ENCODE peak calls at places on chromosome 1, in seven cellular contexts. E is adrenal gland, V is AG04450, B is cardiac fibroblast, M is body of pancreas, O is IMR-90, N is upper lobe of left lung. U is an unnamed sample.
A peak's percentile ranks its signal among the peaks of the same experiment; 100 is the strongest.

GRCh38 chr1:24426738-24427468 is 11.3 kb downstream of the NIPAL3 start:
- DNase-seq in E (no peak), V (no peak), B (no peak), M (no peak), O (no peak), N (no peak), U (no peak)

GRCh38 chr1:226638608-226639007 is 90.0 kb downstream of the STUM start:
- DNase-seq in E (no peak), V (no peak), B (no peak), M (no peak), O (no peak), N (peak; percentile 67), U (no peak)

GRCh38 chr1:18409609-18410237 is 71.0 kb upstream of the KLHDC7A start:
- DNase-seq in E (no peak), V (no peak), B (no peak), M (no peak), O (no peak), N (no peak), U (no peak)

GRCh38 chr1:8116892-8117262 is 90.8 kb upstream of the ERRFI1 start:
- DNase-seq in E (no peak), V (peak; percentile 84), B (peak; percentile 91), M (no peak), O (peak; percentile 93), N (no peak), U (no peak)

GRCh38 chr1:45820797-45821196 is 17.4 kb downstream of the MAST2 start:
- DNase-seq in E (no peak), V (no peak), B (peak; percentile 52), M (no peak), O (no peak), N (no peak), U (no peak)

GRCh38 chr1:8661185-8662110 is 156.0 kb downstream of the RERE start:
- DNase-seq in E (peak; percentile 71), V (peak; percentile 52), B (peak; percentile 97), M (peak; percentile 59), O (peak; percentile 91), N (no peak), U (peak; percentile 86)

GRCh38 chr1:41465741-41466140 is 18.7 kb downstream of the EDN2 start:
- DNase-seq in E (no peak), V (no peak), B (no peak), M (no peak), O (no peak), N (no peak), U (no peak)

GRCh38 chr1:151798571-151798970 is 6.6 kb downstream of the LINGO4 start:
- DNase-seq in E (no peak), V (no peak), B (no peak), M (no peak), O (no peak), N (no peak), U (no peak)

GRCh38 chr1:64584479-64584878 is 114.5 kb downstream of the CACHD1 start:
- DNase-seq in E (no peak), V (no peak), B (peak; percentile 16), M (no peak), O (no peak), N (no peak), U (no peak)

GRCh38 chr1:75035536-75035935 is 98.7 kb upstream of the LHX8 start:
- DNase-seq in E (no peak), V (no peak), B (no peak), M (no peak), O (no peak), N (no peak), U (no peak)

GRCh38 chr1:185244015-185244747 is 72.9 kb downstream of the IVNS1ABP start:
- DNase-seq in E (peak; percentile 40), V (peak; percentile 48), B (peak; percentile 86), M (no peak), O (peak; percentile 94), N (no peak), U (no peak)

GRCh38 chr1:94240822-94241221 is 3.4 kb upstream of the ARHGAP29 start:
- DNase-seq in E (no peak), V (no peak), B (no peak), M (no peak), O (peak; percentile 27), N (no peak), U (no peak)

GRCh38 chr1:159922499-159923202 is 2.7 kb downstream of the TAGLN2 start:
- DNase-seq in E (peak; percentile 46), V (no peak), B (peak; percentile 60), M (peak; percentile 50), O (peak; percentile 41), N (peak; percentile 87), U (no peak)

GRCh38 chr1:953524-954320 is 5.3 kb downstream of the NOC2L start:
- DNase-seq in E (no peak), V (no peak), B (no peak), M (no peak), O (no peak), N (peak; percentile 75), U (no peak)

GRCh38 chr1:29607236-29607635 is 370.9 kb downstream of the PTPRU start:
- DNase-seq in E (no peak), V (no peak), B (no peak), M (no peak), O (no peak), N (no peak), U (no peak)

DNA sequence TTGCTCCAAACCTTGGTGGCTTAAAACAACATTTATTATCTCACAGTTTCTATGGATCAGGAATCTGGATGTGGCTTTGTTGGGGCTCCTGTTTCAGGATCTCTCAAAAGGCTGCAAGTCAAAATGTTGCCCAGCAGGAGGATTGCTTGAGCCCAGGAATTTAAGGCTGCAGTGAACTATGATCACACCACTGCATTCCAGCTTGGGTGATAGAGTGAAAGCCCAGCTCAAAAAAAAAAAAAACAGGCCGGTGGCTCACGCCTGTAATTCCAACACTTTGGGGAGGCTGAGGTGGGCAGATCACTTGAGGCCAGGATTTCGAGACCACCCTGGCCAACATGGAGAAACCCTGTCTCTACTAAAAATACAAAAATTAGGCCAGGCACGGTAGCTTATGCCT is 30.0 kb downstream of the BCAS2 start:
- DNase-seq in E (no peak), V (no peak), B (no peak), M (no peak), O (no peak), N (no peak), U (no peak)
- TF ChIP-seq CTCF in E (no peak), V (no peak), B (no peak), M (no peak), O (no peak), N (no peak), U (no peak)

GRCh38 chr1:157994081-157994581 is 686 bp downstream of the KIRREL1 start:
- DNase-seq in E (peak; percentile 30), V (no peak), B (no peak), M (no peak), O (no peak), N (no peak), U (no peak)

GRCh38 chr1:157992813-157993178 is 649 bp upstream of the KIRREL1 start:
- DNase-seq in E (no peak), V (no peak), B (peak; percentile 57), M (no peak), O (no peak), N (no peak), U (no peak)

GRCh38 chr1:157994704-157995540 is 1.5 kb downstream of the KIRREL1 start:
- DNase-seq in E (peak; percentile 55), V (no peak), B (no peak), M (no peak), O (peak; percentile 40), N (no peak), U (no peak)

GRCh38 chr1:157993179-157994080 is at the start of gene KIRREL1:
- DNase-seq in E (peak; percentile 73), V (no peak), B (peak; percentile 76), M (peak; percentile 33), O (peak; percentile 65), N (peak; percentile 92), U (no peak)

GRCh38 chr1:157995575-157996169 is 2.2 kb downstream of the KIRREL1 start:
- DNase-seq in E (no peak), V (no peak), B (no peak), M (no peak), O (no peak), N (no peak), U (no peak)
- H3K4me3 ChIP-seq in E (no peak overlapping the region), V (peak overlapping the region; percentile 96), B (peak overlapping the region; percentile 96), M (no peak overlapping the region), O (peak overlapping the region; percentile 95), N (peak overlapping the region; percentile 72), U (peak overlapping the region; percentile 95)

DNA sequence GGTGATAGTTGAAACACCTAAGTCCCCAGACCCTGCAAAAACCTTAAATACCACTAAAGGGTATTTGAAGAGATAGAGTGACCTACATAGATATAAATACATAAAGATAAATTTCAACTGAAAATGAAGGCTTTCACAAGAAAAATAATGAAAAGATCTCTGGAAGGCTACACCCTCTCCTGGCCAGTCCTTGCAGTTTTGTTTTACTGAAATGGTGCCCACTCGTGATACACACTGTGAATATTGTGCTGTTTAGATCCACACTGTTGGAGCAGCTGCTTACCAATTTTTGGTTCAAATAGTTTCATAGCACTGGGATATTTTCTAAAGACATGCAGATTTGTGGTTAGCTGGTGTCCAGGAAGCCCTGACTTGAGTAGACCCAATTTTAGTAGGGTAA is 31.5 kb upstream of the RNF187 start:
- DNase-seq in E (no peak), V (no peak), B (no peak), M (no peak), O (peak; percentile 31), N (no peak), U (no peak)
- TF ChIP-seq CTCF in E (no peak), V (peak; percentile 45), B (peak; percentile 16), M (no peak), O (peak; percentile 41), N (no peak), U (peak; percentile 42)

GRCh38 chr1:203325004-203325417 is 19.7 kb downstream of the BTG2 start:
- DNase-seq in E (no peak), V (no peak), B (no peak), M (no peak), O (no peak), N (no peak), U (no peak)

GRCh38 chr1:203323587-203323986 is 18.3 kb downstream of the BTG2 start:
- DNase-seq in E (no peak), V (no peak), B (no peak), M (peak; percentile 53), O (no peak), N (no peak), U (no peak)

GRCh38 chr1:203326830-203327683 is 21.7 kb downstream of the BTG2 start:
- DNase-seq in E (peak; percentile 95), V (peak; percentile 51), B (peak; percentile 86), M (peak; percentile 96), O (peak; percentile 79), N (peak; percentile 99), U (peak; percentile 75)

GRCh38 chr1:203324103-203325003 is 19.0 kb downstream of the BTG2 start:
- DNase-seq in E (no peak), V (no peak), B (no peak), M (no peak), O (no peak), N (no peak), U (no peak)

DNA sequence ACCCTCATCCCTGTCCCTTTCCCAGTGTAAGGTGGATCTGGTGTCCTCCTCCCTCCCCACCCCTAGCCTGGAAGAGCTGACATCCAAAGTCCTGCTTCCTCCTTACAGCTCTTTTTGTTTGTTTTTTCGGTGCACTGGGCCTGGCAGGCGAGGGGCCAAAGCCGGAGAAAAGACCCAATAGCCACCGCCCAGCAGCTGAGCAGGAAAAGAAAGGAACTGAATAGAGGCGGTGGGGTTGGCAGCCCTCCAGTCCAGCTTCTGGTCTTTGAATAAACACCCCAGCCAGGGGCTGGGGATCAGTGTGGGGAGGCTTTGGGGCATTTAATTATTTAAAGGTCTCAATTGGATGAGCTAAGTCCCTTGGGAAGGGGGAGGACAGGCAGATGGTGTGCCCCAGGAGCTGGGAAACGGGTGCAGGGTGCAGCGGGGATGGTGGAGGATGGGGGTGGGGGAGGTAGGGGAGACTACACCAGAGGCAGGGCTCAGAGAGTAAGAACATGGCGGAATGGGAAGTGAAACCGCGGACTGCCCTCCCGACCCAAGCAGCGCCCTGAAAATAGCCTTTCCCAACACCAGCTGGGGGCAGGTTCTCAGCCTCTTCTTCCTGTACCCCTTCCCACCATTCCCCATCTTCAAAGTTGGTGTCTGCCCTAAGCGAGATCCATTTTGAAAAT is 20.2 kb downstream of the BTG2 start:
- DNase-seq in E (peak; percentile 55), V (no peak), B (no peak), M (peak; percentile 57), O (no peak), N (no peak), U (no peak)
- H3K4me3 ChIP-seq in E (no peak overlapping the region), V (no peak overlapping the region), B (no peak overlapping the region), M (no peak overlapping the region), O (no peak overlapping the region), N (no peak overlapping the region), U (no peak overlapping the region)